ENCODE peak calls at places on chromosomes 3 and 15, in eight cellular contexts. V, L, G, J, M, A, Q and O are unnamed samples.

GRCh38 chr15:39300451-39301153 is 280.3 kb upstream of the THBS1 start:
- DNase-seq in Q (no peak), A (no peak), V (no peak), M (peak; percentile 2), J (peak; percentile 76), G (no peak), L (peak; percentile 69), O (no peak)

GRCh38 chr3:38029400-38030125 is at the start of gene PLCD1:
- DNase-seq in A (peak; percentile 81), L (peak; percentile 48), V (peak; percentile 41), G (no peak), Q (no peak), M (peak; percentile 56), J (peak; percentile 66), O (no peak)

GRCh38 chr3:161371441-161372320 is at the start of gene SPTSSB:
- DNase-seq in L (no peak), A (peak; percentile 16), V (peak; percentile 36), J (peak; percentile 12), M (peak; percentile 90), G (no peak), Q (peak; percentile 41), O (peak; percentile 55)

GRCh38 chr3:88291516-88291915 is 141.8 kb downstream of the C3orf38 start:
- DNase-seq in V (no peak), M (no peak), J (no peak), G (no peak), A (no peak), Q (no peak), L (no peak), O (no peak)

GRCh38 chr15:66931768-66932633 is 133.4 kb upstream of the SMAD3 start:
- DNase-seq in L (peak; percentile 71), Q (no peak), J (peak; percentile 55), M (peak; percentile 89), V (no peak), G (no peak), A (no peak), O (peak; percentile 63)

GRCh38 chr3:64240445-64240844 is 15.2 kb upstream of the PRICKLE2 start:
- DNase-seq in M (no peak), J (no peak), A (no peak), L (peak; percentile 29), G (no peak), Q (no peak), V (no peak), O (no peak)

GRCh38 chr3:192645437-192645836 is 81.9 kb downstream of the FGF12 start:
- DNase-seq in A (no peak), G (no peak), V (no peak), L (no peak), J (no peak), Q (no peak), M (no peak), O (no peak)

GRCh38 chr3:16842710-16843270 is 42.0 kb upstream of the PLCL2 start:
- DNase-seq in V (no peak), L (no peak), G (no peak), A (no peak), Q (no peak), M (no peak), J (no peak), O (no peak)

GRCh38 chr15:85788796-85789495 is 5.8 kb downstream of the KLHL25 start:
- DNase-seq in A (no peak), J (no peak), M (peak; percentile 86), Q (no peak), G (no peak), V (no peak), L (no peak), O (no peak)

GRCh38 chr3:29420106-29420505 is 139.2 kb downstream of the RBMS3 start:
- DNase-seq in A (peak; percentile 15), L (peak; percentile 80), M (no peak), G (no peak), J (peak; percentile 56), Q (no peak), V (no peak), O (peak; percentile 83)

GRCh38 chr3:134646086-134646485 is 4.7 kb downstream of the KY start:
- DNase-seq in J (no peak), Q (no peak), M (no peak), V (no peak), A (no peak), L (no peak), G (no peak), O (no peak)

GRCh38 chr3:8499181-8499611 is 2.4 kb upstream of the LMCD1 start:
- DNase-seq in V (peak; percentile 48), A (no peak), G (no peak), J (no peak), Q (no peak), M (peak; percentile 29), L (no peak), O (no peak)

GRCh38 chr3:113626513-113627371 is 69.7 kb downstream of the USF3 start:
- DNase-seq in M (peak; percentile 63), G (no peak), J (peak; percentile 50), V (peak; percentile 15), Q (no peak), A (peak; percentile 30), L (peak; percentile 68), O (peak; percentile 78)